ENCODE peak calls at places on chromosomes 4 and X, in five cellular contexts. One of them, this sample, is unnamed.

GRCh38 chrX:103688949-103689348 is 2.5 kb upstream of the MORF4L2 start:
- DNase-seq in glutamatergic neuron: no peak
- DNase-seq in neural progenitor cell: peak; percentile 61
- DNase-seq in stimulated activated CD8-positive, alpha-beta memory T cell treated with anti-CD3 and anti-CD28 coated beads, Interleukin-2, amount 100 ng/mL, for 48 hours: no peak
- DNase-seq in skeletal muscle cell: no peak
- DNase-seq in this sample: no peak

GRCh38 chr4:128582319-128582948 is 227.1 kb upstream of the JADE1 start:
- DNase-seq in glutamatergic neuron: no peak
- DNase-seq in neural progenitor cell: no peak
- DNase-seq in stimulated activated CD8-positive, alpha-beta memory T cell treated with anti-CD3 and anti-CD28 coated beads, Interleukin-2, amount 100 ng/mL, for 48 hours: no peak
- DNase-seq in skeletal muscle cell: no peak
- DNase-seq in this sample: no peak

GRCh38 chr4:1168291-1169031 is 3.9 kb downstream of the SPON2 start:
- DNase-seq in glutamatergic neuron: no peak
- DNase-seq in neural progenitor cell: no peak
- DNase-seq in stimulated activated CD8-positive, alpha-beta memory T cell treated with anti-CD3 and anti-CD28 coated beads, Interleukin-2, amount 100 ng/mL, for 48 hours: no peak
- DNase-seq in skeletal muscle cell: no peak
- DNase-seq in this sample: no peak

GRCh38 chr4:20273793-20274192 is 22.1 kb downstream of the SLIT2 start:
- DNase-seq in glutamatergic neuron: no peak
- DNase-seq in neural progenitor cell: peak; percentile 14
- DNase-seq in stimulated activated CD8-positive, alpha-beta memory T cell treated with anti-CD3 and anti-CD28 coated beads, Interleukin-2, amount 100 ng/mL, for 48 hours: no peak
- DNase-seq in skeletal muscle cell: no peak
- DNase-seq in this sample: no peak

GRCh38 chr4:110878992-110879391 is 256.1 kb upstream of the PITX2 start:
- DNase-seq in glutamatergic neuron: no peak
- DNase-seq in neural progenitor cell: no peak
- DNase-seq in stimulated activated CD8-positive, alpha-beta memory T cell treated with anti-CD3 and anti-CD28 coated beads, Interleukin-2, amount 100 ng/mL, for 48 hours: no peak
- DNase-seq in skeletal muscle cell: no peak
- DNase-seq in this sample: no peak

GRCh38 chrX:12681047-12681446 is 110.2 kb upstream of the PRPS2 start:
- DNase-seq in glutamatergic neuron: no peak
- DNase-seq in neural progenitor cell: no peak
- DNase-seq in stimulated activated CD8-positive, alpha-beta memory T cell treated with anti-CD3 and anti-CD28 coated beads, Interleukin-2, amount 100 ng/mL, for 48 hours: no peak
- DNase-seq in skeletal muscle cell: no peak
- DNase-seq in this sample: no peak

GRCh38 chr4:140609548-140610425 is 41.0 kb upstream of the UCP1 start:
- DNase-seq in glutamatergic neuron: no peak
- DNase-seq in neural progenitor cell: peak; percentile 51
- DNase-seq in stimulated activated CD8-positive, alpha-beta memory T cell treated with anti-CD3 and anti-CD28 coated beads, Interleukin-2, amount 100 ng/mL, for 48 hours: no peak
- DNase-seq in skeletal muscle cell: no peak
- DNase-seq in this sample: no peak

GRCh38 chrX:47180346-47180745 is 13.3 kb upstream of the UBA1 start:
- DNase-seq in glutamatergic neuron: no peak
- DNase-seq in neural progenitor cell: no peak
- DNase-seq in stimulated activated CD8-positive, alpha-beta memory T cell treated with anti-CD3 and anti-CD28 coated beads, Interleukin-2, amount 100 ng/mL, for 48 hours: no peak
- DNase-seq in skeletal muscle cell: no peak
- DNase-seq in this sample: no peak

GRCh38 chr4:65071532-65071931 is 598.8 kb downstream of the EPHA5 start:
- DNase-seq in glutamatergic neuron: no peak
- DNase-seq in neural progenitor cell: no peak
- DNase-seq in stimulated activated CD8-positive, alpha-beta memory T cell treated with anti-CD3 and anti-CD28 coated beads, Interleukin-2, amount 100 ng/mL, for 48 hours: no peak
- DNase-seq in skeletal muscle cell: no peak
- DNase-seq in this sample: no peak

GRCh38 chrX:13190051-13190450 is 129.8 kb downstream of the ATXN3L start:
- DNase-seq in glutamatergic neuron: no peak
- DNase-seq in neural progenitor cell: no peak
- DNase-seq in stimulated activated CD8-positive, alpha-beta memory T cell treated with anti-CD3 and anti-CD28 coated beads, Interleukin-2, amount 100 ng/mL, for 48 hours: no peak
- DNase-seq in skeletal muscle cell: no peak
- DNase-seq in this sample: no peak

GRCh38 chrX:48957477-48957826 is at the start of gene OTUD5:
- DNase-seq in glutamatergic neuron: peak; percentile 74
- DNase-seq in neural progenitor cell: no peak
- DNase-seq in stimulated activated CD8-positive, alpha-beta memory T cell treated with anti-CD3 and anti-CD28 coated beads, Interleukin-2, amount 100 ng/mL, for 48 hours: peak; percentile 64
- DNase-seq in skeletal muscle cell: no peak
- DNase-seq in this sample: no peak

GRCh38 chrX:99914676-99915075 is 495.4 kb downstream of the PCDH19 start:
- DNase-seq in glutamatergic neuron: no peak
- DNase-seq in neural progenitor cell: no peak
- DNase-seq in stimulated activated CD8-positive, alpha-beta memory T cell treated with anti-CD3 and anti-CD28 coated beads, Interleukin-2, amount 100 ng/mL, for 48 hours: no peak
- DNase-seq in skeletal muscle cell: no peak
- DNase-seq in this sample: no peak

GRCh38 chrX:19005909-19006308 is 22.0 kb upstream of the PHKA2 start:
- DNase-seq in glutamatergic neuron: no peak
- DNase-seq in neural progenitor cell: no peak
- DNase-seq in stimulated activated CD8-positive, alpha-beta memory T cell treated with anti-CD3 and anti-CD28 coated beads, Interleukin-2, amount 100 ng/mL, for 48 hours: no peak
- DNase-seq in skeletal muscle cell: no peak
- DNase-seq in this sample: no peak

GRCh38 chrX:102835504-102836146 is 101.4 kb upstream of the RAB40AL start:
- DNase-seq in glutamatergic neuron: peak; percentile 12
- DNase-seq in neural progenitor cell: peak; percentile 19
- DNase-seq in stimulated activated CD8-positive, alpha-beta memory T cell treated with anti-CD3 and anti-CD28 coated beads, Interleukin-2, amount 100 ng/mL, for 48 hours: no peak
- DNase-seq in skeletal muscle cell: no peak
- DNase-seq in this sample: no peak

GRCh38 chr4:38082424-38083374 is 122.5 kb downstream of the PTTG2 start:
- DNase-seq in glutamatergic neuron: no peak
- DNase-seq in neural progenitor cell: no peak
- DNase-seq in stimulated activated CD8-positive, alpha-beta memory T cell treated with anti-CD3 and anti-CD28 coated beads, Interleukin-2, amount 100 ng/mL, for 48 hours: no peak
- DNase-seq in skeletal muscle cell: no peak
- DNase-seq in this sample: no peak

GRCh38 chrX:74613350-74614192 is 853 bp downstream of the RLIM start:
- DNase-seq in glutamatergic neuron: peak; percentile 27
- DNase-seq in neural progenitor cell: peak; percentile 29
- DNase-seq in stimulated activated CD8-positive, alpha-beta memory T cell treated with anti-CD3 and anti-CD28 coated beads, Interleukin-2, amount 100 ng/mL, for 48 hours: no peak
- DNase-seq in skeletal muscle cell: no peak
- DNase-seq in this sample: peak; percentile 53

GRCh38 chrX:71365356-71365875 is 741 bp upstream of the TAF1 start:
- DNase-seq in glutamatergic neuron: no peak
- DNase-seq in neural progenitor cell: no peak
- DNase-seq in stimulated activated CD8-positive, alpha-beta memory T cell treated with anti-CD3 and anti-CD28 coated beads, Interleukin-2, amount 100 ng/mL, for 48 hours: no peak
- DNase-seq in skeletal muscle cell: no peak
- DNase-seq in this sample: no peak

GRCh38 chr4:24594887-24595286 is 10.5 kb upstream of the DHX15 start:
- DNase-seq in glutamatergic neuron: no peak
- DNase-seq in neural progenitor cell: no peak
- DNase-seq in stimulated activated CD8-positive, alpha-beta memory T cell treated with anti-CD3 and anti-CD28 coated beads, Interleukin-2, amount 100 ng/mL, for 48 hours: no peak
- DNase-seq in skeletal muscle cell: peak; percentile 60
- DNase-seq in this sample: no peak

GRCh38 chr4:76354517-76355473 is 48.3 kb downstream of the STBD1 start:
- DNase-seq in glutamatergic neuron: no peak
- DNase-seq in neural progenitor cell: no peak
- DNase-seq in stimulated activated CD8-positive, alpha-beta memory T cell treated with anti-CD3 and anti-CD28 coated beads, Interleukin-2, amount 100 ng/mL, for 48 hours: no peak
- DNase-seq in skeletal muscle cell: no peak
- DNase-seq in this sample: peak; percentile 56

GRCh38 chr4:87236851-87237250 is 16.4 kb upstream of the KLHL8 start:
- DNase-seq in glutamatergic neuron: no peak
- DNase-seq in neural progenitor cell: no peak
- DNase-seq in stimulated activated CD8-positive, alpha-beta memory T cell treated with anti-CD3 and anti-CD28 coated beads, Interleukin-2, amount 100 ng/mL, for 48 hours: no peak
- DNase-seq in skeletal muscle cell: no peak
- DNase-seq in this sample: no peak

GRCh38 chrX:155188786-155189185 is 27.5 kb upstream of the VBP1 start:
- DNase-seq in glutamatergic neuron: no peak
- DNase-seq in neural progenitor cell: no peak
- DNase-seq in stimulated activated CD8-positive, alpha-beta memory T cell treated with anti-CD3 and anti-CD28 coated beads, Interleukin-2, amount 100 ng/mL, for 48 hours: no peak
- DNase-seq in skeletal muscle cell: no peak
- DNase-seq in this sample: no peak

GRCh38 chr4:106369456-106370060 is 980 bp upstream of the GIMD1 start:
- DNase-seq in glutamatergic neuron: no peak
- DNase-seq in neural progenitor cell: peak; percentile 67
- DNase-seq in stimulated activated CD8-positive, alpha-beta memory T cell treated with anti-CD3 and anti-CD28 coated beads, Interleukin-2, amount 100 ng/mL, for 48 hours: no peak
- DNase-seq in skeletal muscle cell: peak; percentile 51
- DNase-seq in this sample: no peak

GRCh38 chr4:7781361-7781760 is 158.3 kb downstream of the AFAP1 start:
- DNase-seq in glutamatergic neuron: no peak
- DNase-seq in neural progenitor cell: no peak
- DNase-seq in stimulated activated CD8-positive, alpha-beta memory T cell treated with anti-CD3 and anti-CD28 coated beads, Interleukin-2, amount 100 ng/mL, for 48 hours: no peak
- DNase-seq in skeletal muscle cell: no peak
- DNase-seq in this sample: no peak

GRCh38 chrX:72107320-72107719 is 24.4 kb downstream of the RTL5 start:
- DNase-seq in glutamatergic neuron: no peak
- DNase-seq in neural progenitor cell: no peak
- DNase-seq in stimulated activated CD8-positive, alpha-beta memory T cell treated with anti-CD3 and anti-CD28 coated beads, Interleukin-2, amount 100 ng/mL, for 48 hours: no peak
- DNase-seq in skeletal muscle cell: no peak
- DNase-seq in this sample: no peak

GRCh38 chrX:106672527-106672926 is 54.0 kb upstream of the RNF128 start:
- DNase-seq in glutamatergic neuron: no peak
- DNase-seq in neural progenitor cell: no peak
- DNase-seq in stimulated activated CD8-positive, alpha-beta memory T cell treated with anti-CD3 and anti-CD28 coated beads, Interleukin-2, amount 100 ng/mL, for 48 hours: no peak
- DNase-seq in skeletal muscle cell: no peak
- DNase-seq in this sample: no peak

GRCh38 chrX:153863251-153863991 is 22.6 kb downstream of the L1CAM start:
- DNase-seq in glutamatergic neuron: no peak
- DNase-seq in neural progenitor cell: no peak
- DNase-seq in stimulated activated CD8-positive, alpha-beta memory T cell treated with anti-CD3 and anti-CD28 coated beads, Interleukin-2, amount 100 ng/mL, for 48 hours: no peak
- DNase-seq in skeletal muscle cell: no peak
- DNase-seq in this sample: no peak

GRCh38 chr4:53189011-53189410 is 176.8 kb downstream of the SCFD2 start:
- DNase-seq in glutamatergic neuron: no peak
- DNase-seq in neural progenitor cell: no peak
- DNase-seq in stimulated activated CD8-positive, alpha-beta memory T cell treated with anti-CD3 and anti-CD28 coated beads, Interleukin-2, amount 100 ng/mL, for 48 hours: no peak
- DNase-seq in skeletal muscle cell: peak; percentile 47
- DNase-seq in this sample: no peak

GRCh38 chrX:40261955-40262596 is 164.3 kb upstream of the BCOR start:
- DNase-seq in glutamatergic neuron: no peak
- DNase-seq in neural progenitor cell: no peak
- DNase-seq in stimulated activated CD8-positive, alpha-beta memory T cell treated with anti-CD3 and anti-CD28 coated beads, Interleukin-2, amount 100 ng/mL, for 48 hours: no peak
- DNase-seq in skeletal muscle cell: no peak
- DNase-seq in this sample: no peak

GRCh38 chr4:26878729-26879415 is 18.2 kb downstream of the STIM2 start:
- DNase-seq in glutamatergic neuron: no peak
- DNase-seq in neural progenitor cell: no peak
- DNase-seq in stimulated activated CD8-positive, alpha-beta memory T cell treated with anti-CD3 and anti-CD28 coated beads, Interleukin-2, amount 100 ng/mL, for 48 hours: no peak
- DNase-seq in skeletal muscle cell: no peak
- DNase-seq in this sample: no peak

GRCh38 chr4:103948244-103949018 is 228.6 kb upstream of the TACR3 start:
- DNase-seq in glutamatergic neuron: no peak
- DNase-seq in neural progenitor cell: no peak
- DNase-seq in stimulated activated CD8-positive, alpha-beta memory T cell treated with anti-CD3 and anti-CD28 coated beads, Interleukin-2, amount 100 ng/mL, for 48 hours: no peak
- DNase-seq in skeletal muscle cell: no peak
- DNase-seq in this sample: no peak